ENCODE peak calls at places on chromosomes 6 and 20, in four cellular contexts. V, W, B and P are unnamed samples.

GRCh38 chr20:61445741-61446140 is 193.7 kb downstream of the CDH4 start:
- DNase-seq in W (no peak), V (no peak), B (no peak), P (no peak)

GRCh38 chr20:6140947-6141346 is 18.1 kb upstream of the FERMT1 start:
- DNase-seq in V (no peak), B (peak), W (no peak), P (no peak)

GRCh38 chr6:14917101-14917500 is 328.8 kb upstream of the JARID2 start:
- DNase-seq in V (no peak), W (no peak), B (no peak), P (peak)

GRCh38 chr6:158011980-158012566 is 30.4 kb downstream of the SYNJ2 start:
- DNase-seq in V (no peak), B (no peak), W (no peak), P (no peak)

GRCh38 chr6:129112591-129112990 is 229.7 kb downstream of the LAMA2 start:
- DNase-seq in W (no peak), V (no peak), B (no peak), P (no peak)

GRCh38 chr6:123562677-123563076 is 74.1 kb downstream of the TRDN start:
- DNase-seq in V (no peak), W (no peak), B (no peak), P (no peak)

GRCh38 chr6:71403422-71404134 is 115.0 kb downstream of the OGFRL1 start:
- DNase-seq in W (no peak), V (no peak), B (no peak), P (no peak)

GRCh38 chr6:100948381-100949133 is 67.4 kb upstream of the ASCC3 start:
- DNase-seq in B (peak), V (peak), W (no peak), P (no peak)

GRCh38 chr6:151292974-151293373 is 53.2 kb downstream of the AKAP12 start:
- DNase-seq in W (no peak), B (no peak), V (no peak), P (no peak)

GRCh38 chr20:47784256-47784598 is 1.1 kb downstream of the SULF2 start:
- DNase-seq in B (no peak), W (no peak), V (no peak), P (no peak)

GRCh38 chr6:111487656-111488055 is 4.6 kb upstream of the REV3L start:
- DNase-seq in V (peak), W (no peak), B (no peak), P (peak)

GRCh38 chr6:130035211-130035610 is 16.8 kb downstream of the L3MBTL3 start:
- DNase-seq in V (no peak), W (no peak), B (no peak), P (no peak)

GRCh38 chr6:77249560-77249959 is 213.7 kb downstream of the HTR1B start:
- DNase-seq in B (no peak), W (no peak), V (no peak), P (no peak)

GRCh38 chr20:651713-652610 is 1.0 kb downstream of the SRXN1 start:
- DNase-seq in W (no peak), B (no peak), V (no peak), P (no peak)

GRCh38 chr6:33787954-33788693 is 806 bp downstream of the LEMD2 start:
- DNase-seq in V (peak), B (peak), W (peak), P (peak)

GRCh38 chr6:22392711-22393110 is 95.9 kb upstream of the PRL start:
- DNase-seq in W (no peak), B (no peak), V (no peak), P (no peak)

GRCh38 chr20:41169184-41169690 is 31.9 kb downstream of the PLCG1 start:
- DNase-seq in B (no peak), V (no peak), W (no peak), P (no peak)

GRCh38 chr6:70651326-70651905 is 16.3 kb upstream of the SMAP1 start:
- DNase-seq in W (no peak), V (peak), B (no peak), P (no peak)

GRCh38 chr20:9963029-9963428 is 71.8 kb upstream of the ANKEF1 start:
- DNase-seq in B (no peak), V (no peak), W (no peak), P (no peak)

GRCh38 chr6:166004491-166005275 is 163.0 kb downstream of the TBXT start:
- DNase-seq in V (no peak), W (no peak), B (no peak), P (no peak)

GRCh38 chr6:33428891-33429744 is 9.3 kb downstream of the SYNGAP1 start:
- DNase-seq in W (no peak), V (no peak), B (no peak), P (no peak)

GRCh38 chr6:53805725-53806124 is 10.9 kb downstream of the LRRC1 start:
- DNase-seq in V (no peak), B (no peak), W (no peak), P (no peak)

GRCh38 chr6:56959094-56959493 is 4.2 kb downstream of the BEND6 start:
- DNase-seq in V (no peak), B (no peak), W (no peak), P (no peak)

GRCh38 chr6:166605752-166606151 is 19.3 kb upstream of the RAMACL start:
- DNase-seq in W (no peak), B (no peak), V (no peak), P (no peak)

GRCh38 chr6:158654960-158655485 is 5.2 kb downstream of the SYTL3 start:
- DNase-seq in V (no peak), W (no peak), B (no peak), P (no peak)

GRCh38 chr6:15987569-15987968 is 141.3 kb upstream of the MYLIP start:
- DNase-seq in V (no peak), W (no peak), B (no peak), P (no peak)

GRCh38 chr6:5333653-5334052 is 72.3 kb downstream of the FARS2 start:
- DNase-seq in B (peak), V (peak), W (no peak), P (peak)

GRCh38 chr6:131212024-131212423 is 76.8 kb downstream of the AKAP7 start:
- DNase-seq in W (no peak), B (no peak), V (no peak), P (no peak)

GRCh38 chr6:148407372-148407771 is 64.7 kb downstream of the SASH1 start:
- DNase-seq in V (peak), B (no peak), W (no peak), P (peak)

GRCh38 chr6:138538390-138539031 is 39.2 kb upstream of the NHSL1 start:
- DNase-seq in W (no peak), V (no peak), B (peak), P (no peak)

GRCh38 chr6:85192186-85192585 is 257.7 kb upstream of the NT5E start:
- DNase-seq in B (no peak), V (peak), W (no peak), P (no peak)

GRCh38 chr20:13717631-13718044 is 67.1 kb downstream of the ESF1 start:
- DNase-seq in W (no peak), B (no peak), V (no peak), P (no peak)

GRCh38 chr6:111623046-111623718 is 17.5 kb upstream of the TRAF3IP2 start:
- DNase-seq in V (peak), W (no peak), B (no peak), P (no peak)

GRCh38 chr6:149129401-149130077 is 188.0 kb upstream of the TAB2 start:
- DNase-seq in B (no peak), W (no peak), V (peak), P (peak)

GRCh38 chr6:162533009-162533400 is 194.6 kb downstream of the PRKN start:
- DNase-seq in V (no peak), B (no peak), W (no peak), P (no peak)

DNA sequence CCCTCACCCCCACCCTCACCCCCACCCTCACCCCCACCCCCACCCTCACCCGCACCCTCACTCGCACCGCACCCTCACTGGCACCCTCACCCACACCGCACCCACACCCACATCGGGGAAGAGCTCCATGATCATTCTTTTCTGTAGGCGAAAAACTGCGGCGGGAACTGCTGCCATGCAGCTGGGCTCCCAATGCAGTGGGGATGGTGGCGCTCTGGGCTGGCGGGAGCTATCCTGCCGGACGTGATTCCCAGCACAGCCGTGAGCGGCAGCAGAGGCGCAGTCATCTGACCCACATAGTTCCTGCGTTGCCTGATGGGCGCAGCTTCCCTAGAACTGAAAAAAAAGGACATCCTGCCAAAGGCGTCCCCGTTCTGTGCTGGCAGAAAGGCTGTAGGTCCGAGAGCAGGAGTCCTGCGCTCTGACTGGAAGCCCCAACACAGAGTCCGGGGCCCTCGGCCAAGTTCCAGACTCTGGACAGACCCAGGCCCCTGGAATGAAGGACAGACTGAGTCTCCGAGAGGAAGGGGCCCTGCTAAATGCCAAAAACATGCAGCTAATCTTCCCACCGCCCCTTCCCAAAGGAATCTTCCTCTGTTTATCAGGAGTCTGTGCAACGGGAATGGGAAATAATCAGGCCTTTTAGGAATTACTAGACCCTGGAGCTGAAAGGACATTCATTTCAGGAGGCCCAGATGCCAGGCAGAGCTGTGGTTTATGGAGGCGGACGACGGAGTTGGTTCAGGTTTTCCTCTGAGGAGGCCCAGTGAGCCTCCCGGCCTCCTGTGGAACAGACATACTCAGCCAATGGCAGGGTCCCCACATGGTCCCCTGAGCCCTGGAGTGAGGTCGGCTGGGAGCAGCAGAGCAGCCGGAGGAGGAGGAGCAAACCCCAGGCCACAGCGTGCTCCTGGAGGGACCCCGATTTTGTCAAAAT is 14.1 kb upstream of the TCFL5 start:
- DNase-seq in W (peak), V (peak), B (peak), P (peak)
- TF ChIP-seq CTCF in W (peak), V (peak), B (peak), P (peak)

GRCh38 chr6:141550471-141550870 is 582.3 kb upstream of the GJE1 start:
- DNase-seq in W (no peak), V (no peak), B (no peak), P (no peak)

GRCh38 chr6:141551318-141551717 is 581.4 kb upstream of the GJE1 start:
- DNase-seq in V (no peak), B (no peak), W (no peak), P (no peak)

GRCh38 chr6:141548969-141549368 is 583.8 kb upstream of the GJE1 start:
- DNase-seq in V (peak), W (no peak), B (peak), P (peak)

GRCh38 chr6:141552463-141552862 is 580.3 kb upstream of the GJE1 start:
- DNase-seq in B (peak), V (peak), W (peak), P (peak)

DNA sequence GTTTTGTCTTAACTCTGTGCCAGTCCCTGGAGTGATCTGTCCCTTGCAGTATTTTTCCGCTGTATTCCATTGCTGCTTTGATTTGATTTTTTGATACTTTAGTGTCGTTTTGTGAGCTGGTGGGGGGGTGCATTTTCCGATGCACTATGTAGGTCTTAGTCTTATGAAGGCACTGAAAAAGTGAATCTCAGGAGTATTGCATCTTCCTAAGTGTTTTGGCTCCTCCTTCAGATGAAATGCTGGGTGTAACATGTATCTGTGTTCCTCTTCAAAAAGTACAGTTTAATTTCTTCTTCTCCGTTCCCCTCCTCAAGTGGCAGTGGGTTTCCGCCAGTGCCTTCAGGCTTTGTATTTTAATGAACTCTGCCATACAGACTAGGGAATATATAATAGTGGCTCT is 580.7 kb upstream of the GJE1 start:
- DNase-seq in W (no peak), V (no peak), B (no peak), P (no peak)
- H3K27ac ChIP-seq in W (peak), V (peak), B (peak), P (no peak)

GRCh38 chr6:133170602-133171001 is 70.6 kb upstream of the EYA4 start:
- DNase-seq in V (peak), W (no peak), B (peak), P (no peak)
- TF ChIP-seq CTCF in V (no peak), W (no peak), B (no peak), P (no peak)

DNA sequence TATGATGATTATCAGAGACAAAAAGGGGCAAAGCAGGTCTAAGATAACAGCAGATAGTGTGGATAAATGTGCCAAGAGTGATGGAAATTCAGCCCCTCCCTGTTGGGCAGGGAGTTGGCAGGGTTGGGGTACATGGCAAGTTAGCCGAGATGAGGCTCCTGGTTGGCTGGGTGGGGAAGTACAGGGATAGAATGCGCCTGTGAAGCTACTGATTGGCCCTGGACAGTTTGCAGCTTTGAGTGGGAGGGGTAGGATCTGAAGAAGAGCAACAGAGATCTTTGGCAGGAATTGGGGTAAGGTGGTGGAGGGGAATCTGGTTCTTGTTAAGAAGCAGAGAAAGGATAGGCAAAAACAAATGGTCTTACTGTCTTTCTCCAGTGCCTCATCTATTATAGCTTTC is 86.6 kb upstream of the CARMIL1 start:
- DNase-seq in W (no peak), V (no peak), B (no peak), P (no peak)
- H3K27ac ChIP-seq in W (peak), V (peak), B (no peak), P (peak)

DNA sequence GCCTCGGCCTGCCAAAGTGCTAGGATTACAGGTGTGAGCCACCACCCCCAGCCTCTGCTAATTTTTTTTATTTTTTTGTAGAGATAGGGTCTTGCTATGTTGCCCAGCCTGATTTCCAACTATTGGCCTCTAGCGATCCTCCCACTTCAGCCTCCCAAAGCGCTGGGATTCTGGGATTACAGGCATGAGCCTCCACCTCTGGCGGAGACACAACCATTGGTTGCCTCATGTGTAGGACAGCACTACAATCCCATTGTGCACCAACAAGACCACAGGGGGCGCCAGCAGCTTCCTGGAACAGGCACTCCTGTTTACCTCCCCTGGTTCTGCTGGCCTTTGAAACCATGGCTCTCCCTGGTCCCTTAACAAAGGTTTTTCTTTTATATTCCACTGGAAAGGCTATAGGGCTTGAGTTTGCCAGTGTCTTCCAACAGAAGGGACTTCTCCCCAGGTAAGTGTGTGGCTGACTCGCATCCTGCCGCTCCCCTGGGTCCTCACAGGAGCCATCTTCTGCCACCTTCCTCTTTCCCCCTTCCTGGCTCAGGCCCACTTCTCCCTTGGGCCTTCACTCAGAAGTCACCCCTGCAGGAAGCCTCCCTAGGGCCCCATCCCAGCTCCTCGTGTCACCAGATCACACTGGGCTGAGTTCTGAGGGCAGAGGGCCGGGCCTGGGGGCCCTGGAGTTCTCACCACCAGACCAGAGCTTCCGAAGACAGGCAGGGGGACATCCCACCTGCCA is 39.2 kb upstream of the TLDC2 start:
- DNase-seq in V (no peak), B (peak), W (peak), P (no peak)
- TF ChIP-seq CTCF in V (peak), B (peak), W (peak), P (no peak)

GRCh38 chr6:11389977-11390376 is 147.6 kb upstream of the TMEM170B start:
- DNase-seq in W (no peak), V (peak), B (no peak), P (no peak)
- H3K27ac ChIP-seq in W (no peak), V (no peak), B (peak), P (no peak)

DNA sequence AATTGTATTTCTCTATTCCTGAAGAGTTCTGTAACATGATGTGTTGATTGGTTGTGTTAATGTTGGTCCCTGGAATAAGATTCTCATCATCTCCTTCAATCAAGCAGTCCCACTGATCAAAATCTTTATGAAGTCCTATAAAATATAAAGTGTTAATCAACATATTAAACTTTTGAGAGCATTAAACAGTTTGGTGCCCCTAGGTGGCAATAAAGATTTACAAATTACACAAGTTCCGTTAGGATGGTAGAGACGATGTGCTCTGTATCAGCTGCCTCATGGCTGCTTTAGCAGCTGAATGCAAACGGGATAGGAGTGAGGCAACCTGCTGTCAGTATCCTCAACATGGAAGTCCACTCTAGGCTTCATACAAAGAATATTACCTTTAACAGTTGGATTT is 16.9 kb downstream of the TDRD6 start:
- DNase-seq in B (peak), W (no peak), V (peak), P (peak)
- TF ChIP-seq CTCF in B (no peak), W (no peak), V (peak), P (peak)